ENCODE peak calls at places on chromosomes 11 and 22, in nine cellular contexts. G is fibroblast of the aortic adventitia, L is IMR-90, Y is left ventricle myocardium inferior, X is sigmoid colon, C is thoracic aorta, R is mucosa of descending colon, H is fibroblast of lung, K is heart left ventricle. Z is an unnamed sample.

GRCh38 chr22:36362077-36362476 is 25.7 kb downstream of the MYH9 start:
- DNase-seq in H (no peak), C (no peak), G (no peak), R (no peak), X (no peak), L (no peak), Y (no peak), K (no peak), Z (no peak)

GRCh38 chr22:25700996-25701815 is 40.8 kb upstream of the MYO18B start:
- DNase-seq in K (peak), R (no peak), C (no peak), L (peak), G (peak), H (peak), Y (peak), X (no peak), Z (no peak)

GRCh38 chr11:22471405-22471804 is 133.2 kb downstream of the SLC17A6 start:
- DNase-seq in H (no peak), X (no peak), C (no peak), K (no peak), Y (no peak), G (no peak), R (no peak), L (no peak), Z (no peak)

GRCh38 chr22:50320671-50321325 is 6.0 kb downstream of the DENND6B start:
- DNase-seq in X (no peak), G (no peak), L (no peak), Y (no peak), K (no peak), R (no peak), C (no peak), H (no peak), Z (no peak)

GRCh38 chr11:119928047-119928446 is 199.0 kb upstream of the NECTIN1 start:
- DNase-seq in G (no peak), Y (no peak), C (no peak), R (no peak), K (no peak), H (no peak), L (no peak), X (no peak), Z (no peak)

GRCh38 chr11:128968916-128969315 is 26.2 kb upstream of the TP53AIP1 start:
- DNase-seq in X (no peak), K (no peak), Y (no peak), C (no peak), H (no peak), G (no peak), L (no peak), R (no peak), Z (no peak)

GRCh38 chr22:36360011-36360410 is 27.8 kb downstream of the MYH9 start:
- DNase-seq in H (no peak), R (no peak), X (no peak), G (peak), C (no peak), Y (no peak), K (no peak), L (no peak), Z (no peak)

GRCh38 chr22:39220897-39221850 is 23.6 kb downstream of the PDGFB start:
- DNase-seq in R (no peak), X (peak), K (no peak), H (peak), G (peak), L (peak), Y (no peak), C (no peak), Z (peak)

GRCh38 chr11:271316-271715 is 6.9 kb upstream of the NLRP6 start:
- DNase-seq in R (peak), C (no peak), H (no peak), Y (no peak), X (no peak), L (no peak), K (no peak), G (no peak), Z (no peak)

GRCh38 chr11:26134481-26135355 is 197.2 kb upstream of the ANO3 start:
- DNase-seq in X (no peak), R (peak), Y (no peak), L (peak), H (peak), C (no peak), G (peak), K (no peak), Z (peak)

GRCh38 chr22:44648821-44649566 is 53.0 kb upstream of the PRR5 start:
- DNase-seq in C (no peak), K (peak), G (peak), H (peak), Y (no peak), L (peak), R (peak), X (peak), Z (peak)

GRCh38 chr11:68041617-68042218 is 2.9 kb downstream of the TCIRG1 start:
- DNase-seq in L (no peak), X (peak), K (no peak), Y (no peak), C (no peak), R (no peak), H (no peak), G (no peak), Z (no peak)

GRCh38 chr11:33734441-33735165 is 1.6 kb downstream of the CD59 start:
- DNase-seq in L (no peak), K (no peak), H (peak), R (peak), C (no peak), X (no peak), Y (no peak), G (peak), Z (peak)

GRCh38 chr22:41468381-41469217 is at the start of the genes ACO2 and PHF5A:
- DNase-seq in Y (peak), H (peak), L (peak), G (peak), K (peak), X (peak), R (peak), C (peak), Z (peak)

GRCh38 chr22:48100685-48101417 is 1338.4 kb downstream of the TBC1D22A start:
- DNase-seq in G (no peak), H (no peak), Y (no peak), K (no peak), R (no peak), X (peak), L (no peak), C (no peak), Z (no peak)

GRCh38 chr22:50576070-50576469 is 2.2 kb downstream of the CPT1B start:
- DNase-seq in G (peak), X (no peak), K (no peak), L (peak), Y (no peak), R (peak), C (no peak), H (peak), Z (peak)

GRCh38 chr11:14414470-14415461 is 55.8 kb upstream of the RRAS2 start:
- DNase-seq in R (peak), C (no peak), L (peak), K (no peak), X (no peak), H (peak), Y (no peak), G (no peak), Z (no peak)

GRCh38 chr11:46642627-46643335 is 25.4 kb downstream of the ATG13 start:
- DNase-seq in C (no peak), X (no peak), R (no peak), K (no peak), H (no peak), G (no peak), L (no peak), Y (no peak), Z (no peak)

GRCh38 chr11:35997908-35998307 is 54.0 kb downstream of the LDLRAD3 start:
- DNase-seq in X (no peak), L (no peak), Y (no peak), K (no peak), H (no peak), G (no peak), C (no peak), R (no peak), Z (no peak)

GRCh38 chr22:43303751-43304150 is 39.4 kb downstream of the SCUBE1 start:
- DNase-seq in H (no peak), C (no peak), G (no peak), L (no peak), Y (no peak), X (no peak), K (no peak), R (no peak), Z (no peak)

GRCh38 chr11:83272627-83273026 is 13.5 kb downstream of the CCDC90B start:
- DNase-seq in H (peak), G (peak), K (no peak), X (no peak), Y (no peak), C (no peak), L (peak), R (no peak), Z (peak)

GRCh38 chr11:12192796-12193514 is 82.6 kb downstream of the MICAL2 start:
- DNase-seq in K (no peak), C (no peak), G (no peak), H (no peak), L (no peak), X (no peak), R (peak), Y (no peak), Z (no peak)

GRCh38 chr11:67301313-67301921 is 1.9 kb upstream of the SSH3 start:
- DNase-seq in R (no peak), H (no peak), G (no peak), L (no peak), Y (no peak), X (peak), K (no peak), C (no peak), Z (no peak)

GRCh38 chr22:40121463-40121862 is 56.3 kb upstream of the TNRC6B start:
- DNase-seq in G (no peak), R (peak), Y (no peak), K (no peak), L (no peak), C (no peak), X (no peak), H (no peak), Z (no peak)

GRCh38 chr11:76918941-76919386 is 58.2 kb downstream of the ACER3 start:
- DNase-seq in R (peak), H (peak), C (no peak), G (peak), K (peak), Y (no peak), L (peak), X (no peak), Z (peak)
- TF ChIP-seq CTCF in R (peak), H (peak), C (peak), G (peak), K (peak), Y (peak), L (peak), X (peak), Z (peak)

GRCh38 chr11:66277475-66278391 is at the start of gene CNIH2:
- DNase-seq in R (peak), C (no peak), G (no peak), L (no peak), X (no peak), Y (no peak), K (no peak), H (no peak), Z (no peak)
- H3K4me3 ChIP-seq in R (no peak), C (peak), G (peak), L (peak), X (peak), Y (peak), K (peak), H (no peak), Z (no peak)

GRCh38 chr11:39365809-39366436 is 2093.5 kb downstream of the LRRC4C start:
- DNase-seq in G (peak), Y (no peak), C (no peak), X (no peak), R (no peak), H (peak), K (no peak), L (no peak), Z (peak)
- TF ChIP-seq CTCF in G (no peak), Y (peak), C (no peak), X (no peak), R (no peak), H (no peak), K (no peak), L (no peak), Z (no peak)

GRCh38 chr11:111944651-111945051 is 7.5 kb downstream of the DIXDC1 start:
- DNase-seq in H (peak), X (no peak), G (peak), Y (no peak), K (no peak), R (no peak), L (peak), C (no peak), Z (peak)
- H3K4me3 ChIP-seq in H (no peak), X (no peak), G (no peak), Y (no peak), K (no peak), R (no peak), L (no peak), C (peak), Z (no peak)

DNA sequence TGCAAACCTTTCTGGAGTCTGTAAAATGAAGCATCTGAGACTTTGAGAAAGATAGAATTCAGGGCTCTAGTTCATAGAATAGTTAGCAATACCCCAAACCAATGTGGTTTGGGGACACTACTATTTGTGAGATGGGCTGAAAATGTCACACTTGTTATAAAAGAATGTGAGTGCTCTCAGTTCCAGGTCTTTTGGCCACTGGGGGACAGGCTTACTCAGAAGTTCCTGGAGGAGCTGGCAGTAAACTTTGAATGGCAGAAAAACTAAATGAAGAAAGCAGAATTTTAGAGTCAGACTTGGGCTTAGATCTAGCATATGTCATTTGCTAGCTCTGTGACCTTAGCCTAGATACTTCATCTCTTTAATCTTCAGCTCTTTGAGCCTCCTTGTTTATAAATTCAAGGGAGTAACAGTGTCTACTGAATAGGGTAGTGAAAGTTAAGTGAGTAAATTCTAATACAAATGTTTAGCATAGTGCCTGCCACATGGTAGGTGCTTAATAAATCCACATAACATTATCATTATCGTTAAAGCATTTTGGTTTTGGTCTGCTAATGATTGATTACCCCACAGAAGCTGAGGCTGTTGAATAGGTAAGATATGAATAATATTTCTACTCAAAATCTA is 3.7 kb downstream of the LYVE1 start:
- DNase-seq in X (no peak), K (no peak), C (no peak), H (peak), R (no peak), Y (no peak), G (peak), L (no peak), Z (peak)
- TF ChIP-seq CTCF in X (no peak), K (no peak), C (peak), H (peak), R (no peak), Y (peak), G (peak), L (peak), Z (peak)

Z was measured in epithelial cell of esophagus.